ENCODE peak calls at places on chromosomes 6 and 20, in seven cellular contexts. X is choroid plexus epithelial cell, W is T follicular helper cell, R is AG20443, O is HS-27A, H is Karpas-422, D is ecto neural progenitor cell. B is an unnamed sample.

GRCh38 chr20:32204485-32205115 is 2.9 kb downstream of the PLAGL2 start:
- DNase-seq in X (no peak), W (no peak), R (no peak), O (no peak), H (no peak), D (no peak), B (no peak)

GRCh38 chr20:38986663-38987062 is 24.5 kb downstream of the DHX35 start:
- DNase-seq in X (peak; percentile 31), W (no peak), R (no peak), O (no peak), H (no peak), D (no peak), B (no peak)

GRCh38 chr20:51462566-51463276 is 79.8 kb downstream of the NFATC2 start:
- DNase-seq in X (peak; percentile 80), W (no peak), R (peak; percentile 89), O (no peak), H (no peak), D (no peak), B (no peak)

GRCh38 chr20:51172558-51173428 is 149.9 kb upstream of the KCNG1 start:
- DNase-seq in X (no peak), W (no peak), R (no peak), O (no peak), H (peak; percentile 40), D (peak; percentile 29), B (peak; percentile 31)

GRCh38 chr6:108876929-108877775 is 28.9 kb downstream of the ARMC2 start:
- DNase-seq in X (peak; percentile 85), W (no peak), R (peak; percentile 81), O (no peak), H (no peak), D (no peak), B (no peak)

GRCh38 chr20:51412991-51413471 is 129.5 kb downstream of the NFATC2 start:
- DNase-seq in X (no peak), W (no peak), R (peak; percentile 82), O (no peak), H (no peak), D (no peak), B (no peak)

GRCh38 chr6:148203970-148204369 is 138.7 kb upstream of the SASH1 start:
- DNase-seq in X (peak; percentile 5), W (peak; percentile 27), R (peak; percentile 36), O (no peak), H (peak; percentile 94), D (no peak), B (no peak)

GRCh38 chr20:47233333-47234188 is 122.9 kb downstream of the ZMYND8 start:
- DNase-seq in X (peak; percentile 53), W (no peak), R (no peak), O (no peak), H (no peak), D (no peak), B (no peak)

GRCh38 chr6:81998432-81998831 is 246.0 kb upstream of the TENT5A start:
- DNase-seq in X (peak; percentile 81), W (no peak), R (peak; percentile 56), O (no peak), H (no peak), D (no peak), B (no peak)

GRCh38 chr6:154650351-154650750 is 82.9 kb upstream of the SCAF8 start:
- DNase-seq in X (no peak), W (no peak), R (no peak), O (no peak), H (no peak), D (no peak), B (no peak)

GRCh38 chr6:143744593-143745151 is 66.9 kb downstream of the PHACTR2 start:
- DNase-seq in X (no peak), W (no peak), R (no peak), O (no peak), H (no peak), D (no peak), B (no peak)

GRCh38 chr6:123380257-123380656 is 256.5 kb downstream of the TRDN start:
- DNase-seq in X (peak; percentile 53), W (no peak), R (peak; percentile 8), O (no peak), H (no peak), D (no peak), B (no peak)

GRCh38 chr6:32519117-32519909 is 10.8 kb downstream of the HLA-DRB5 start:
- DNase-seq in X (no peak), W (no peak), R (no peak), O (no peak), H (no peak), D (no peak), B (no peak)